ENCODE peak calls at places on chromosomes 2 and 18, in four cellular contexts. H is mammary epithelial cell, J is A549, Z is lung. P is an unnamed sample. For H3K9me3, the result is how much of the 10 kb centered on the place peaks cover.

GRCh38 chr2:231482806-231483391 is 18.6 kb upstream of the NCL start:
- DNase-seq in H (peak), J (peak), Z (peak), P (peak)

GRCh38 chr2:26165403-26165802 is 7.5 kb upstream of the GAREM2 start:
- DNase-seq in H (no peak), J (no peak), Z (no peak), P (no peak)

GRCh38 chr2:88540346-88540745 is 86.9 kb downstream of the EIF2AK3 start:
- DNase-seq in H (peak), J (peak), Z (no peak), P (no peak)

GRCh38 chr2:8334866-8335325 is 347.0 kb upstream of the ID2 start:
- DNase-seq in H (no peak), J (no peak), Z (no peak), P (no peak)

GRCh38 chr2:239220363-239220762 is 180.5 kb downstream of the HDAC4 start:
- DNase-seq in H (no peak), J (no peak), Z (no peak), P (no peak)

GRCh38 chr2:8416836-8417832 is 264.7 kb upstream of the ID2 start:
- DNase-seq in H (no peak), J (no peak), Z (no peak), P (no peak)

GRCh38 chr2:181305151-181306123 is 151.7 kb upstream of the ITGA4 start:
- DNase-seq in H (no peak), J (no peak), Z (no peak), P (no peak)

GRCh38 chr2:199738723-199739412 is 112.1 kb downstream of the FTCDNL1 start:
- DNase-seq in H (no peak), J (peak), Z (no peak), P (no peak)

GRCh38 chr2:2656046-2656715 is 325.1 kb upstream of the MYT1L start:
- DNase-seq in H (no peak), J (no peak), Z (no peak), P (peak)

GRCh38 chr2:37829616-37830385 is 95.3 kb upstream of the RMDN2 start:
- DNase-seq in H (no peak), J (no peak), Z (no peak), P (no peak)

GRCh38 chr2:129885735-129886134 is 93.7 kb upstream of the RAB6C start:
- DNase-seq in H (no peak), J (no peak), Z (no peak), P (no peak)

GRCh38 chr2:64831134-64831976 is 157.8 kb upstream of the SLC1A4 start:
- DNase-seq in H (peak), J (peak), Z (peak), P (peak)

GRCh38 chr18:46283895-46284295 is 179.7 kb downstream of the HAUS1 start:
- DNase-seq in H (no peak), J (no peak), Z (no peak), P (no peak)

GRCh38 chr18:48093104-48093503 is 162.6 kb upstream of the SMAD2 start:
- DNase-seq in H (no peak), J (no peak), Z (no peak), P (no peak)

GRCh38 chr2:28635251-28635650 is 116.4 kb upstream of the PPP1CB start:
- DNase-seq in H (no peak), J (no peak), Z (no peak), P (no peak)

GRCh38 chr2:181790716-181791649 is 100.5 kb upstream of the ITPRID2 start:
- DNase-seq in H (peak), J (peak), Z (no peak), P (no peak)

GRCh38 chr2:108971661-108972566 is 17.1 kb downstream of the EDAR start:
- DNase-seq in H (peak), J (peak), Z (no peak), P (no peak)

GRCh38 chr2:105384216-105384615 is 14.6 kb downstream of the FHL2 start:
- DNase-seq in H (no peak), J (no peak), Z (no peak), P (no peak)

GRCh38 chr18:12234451-12235190 is 19.5 kb upstream of the CIDEA start:
- DNase-seq in H (no peak), J (no peak), Z (no peak), P (no peak)

GRCh38 chr2:138373993-138374408 is 127.6 kb upstream of the SPOPL start:
- DNase-seq in H (peak), J (peak), Z (no peak), P (no peak)

GRCh38 chr2:157840568-157841156 is 35.5 kb downstream of the ACVR1 start:
- DNase-seq in H (no peak), J (no peak), Z (peak), P (peak)

GRCh38 chr2:16111838-16112210 is 171.5 kb downstream of the MYCN start:
- DNase-seq in H (no peak), J (no peak), Z (no peak), P (no peak)

GRCh38 chr2:150626934-150627336 is 139.5 kb upstream of the RND3 start:
- DNase-seq in H (no peak), J (no peak), Z (no peak), P (no peak)

GRCh38 chr2:8475349-8476045 is 206.4 kb upstream of the ID2 start:
- DNase-seq in H (no peak), J (no peak), Z (no peak), P (no peak)

GRCh38 chr2:62794791-62795190 is 89.3 kb downstream of the EHBP1 start:
- DNase-seq in H (peak), J (peak), Z (no peak), P (no peak)

DNA sequence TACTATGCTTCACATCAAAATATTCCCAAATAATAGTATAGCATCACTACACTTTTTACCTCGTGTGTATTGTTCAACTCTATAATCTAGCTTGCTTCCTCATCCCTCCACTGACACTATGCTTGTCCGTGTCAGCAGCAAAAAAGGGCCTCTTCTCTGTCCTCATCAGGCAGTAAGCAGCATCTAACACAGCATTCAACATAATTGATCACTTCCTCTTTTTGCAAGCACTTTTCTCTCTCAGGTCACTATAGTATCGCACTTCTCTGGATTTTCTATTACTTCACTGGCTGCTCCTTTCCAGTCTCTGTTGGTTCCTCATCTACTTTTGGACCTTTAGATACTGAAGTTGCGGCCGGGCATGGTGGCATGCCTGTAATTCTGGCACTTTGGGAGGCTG is 64.9 kb upstream of the ZSWIM2 start:
- DNase-seq in H (no peak), J (no peak), Z (no peak), P (no peak)
- H3K9me3 ChIP-seq in H (under half), J (under half), Z (under half), P (under half)

DNA sequence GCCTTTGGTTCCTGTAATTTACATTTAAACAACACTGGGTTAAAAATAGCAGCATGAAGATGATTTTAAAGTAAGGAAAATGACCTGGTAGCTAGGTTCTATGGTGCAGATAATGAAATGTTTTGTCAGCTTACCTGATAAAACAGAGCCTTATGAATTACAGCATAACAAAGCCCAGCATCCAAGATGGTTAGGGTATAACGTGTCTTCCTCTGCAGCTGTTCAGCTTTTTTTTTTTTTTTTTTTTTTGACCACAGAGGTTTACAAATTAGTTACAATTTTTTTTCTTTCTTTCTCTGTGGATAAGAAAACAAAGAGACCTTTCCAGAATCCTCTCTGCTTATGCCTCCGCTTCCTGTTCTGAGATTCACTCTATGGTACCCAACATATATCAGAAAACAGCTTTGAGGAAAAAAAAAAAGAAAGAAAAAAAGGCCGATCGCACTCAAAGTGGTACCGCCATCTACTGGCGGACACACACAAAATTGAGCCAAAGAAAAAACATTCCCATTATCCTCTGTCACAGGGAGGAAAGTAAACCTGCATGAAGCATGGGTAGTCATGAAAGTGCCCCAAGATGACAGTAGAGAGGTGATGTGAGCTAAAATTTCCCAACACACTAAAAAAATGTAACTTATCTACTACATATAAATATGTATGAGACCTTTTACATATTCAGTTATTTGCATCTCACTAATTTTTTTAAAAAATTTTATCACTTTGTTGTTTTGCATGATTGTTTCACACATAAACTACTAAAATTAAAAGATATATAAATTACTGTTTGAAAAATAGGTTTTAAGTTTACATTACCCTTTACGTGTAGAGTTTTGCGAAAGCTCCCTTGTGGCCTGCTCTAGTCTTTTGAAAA is at the start of gene SCN3A:
- DNase-seq in H (peak), J (peak), Z (no peak), P (peak)
- H3K4me3 ChIP-seq in H (no peak), J (no peak), Z (no peak), P (no peak)

DNA sequence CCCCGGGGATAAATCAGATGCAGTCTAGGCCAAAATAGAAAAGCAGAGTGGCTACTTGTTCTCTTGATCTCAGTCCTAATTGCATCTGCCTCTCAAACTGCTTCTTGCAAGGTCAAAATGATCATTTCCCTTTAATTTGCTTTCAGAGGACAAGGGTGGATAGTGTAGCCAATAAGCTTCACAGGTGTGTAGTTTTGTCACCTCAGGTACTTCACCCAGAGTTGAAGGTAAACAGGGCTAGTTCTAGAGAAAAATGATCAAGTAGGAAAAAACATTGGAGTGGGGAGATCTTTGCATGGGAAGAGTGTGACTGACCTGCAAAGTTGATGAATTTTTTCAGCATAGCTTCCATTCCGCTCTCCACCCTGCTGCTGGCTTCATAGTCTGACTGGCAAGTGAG is 8.7 kb downstream of the ERICH2 start:
- DNase-seq in H (no peak), J (no peak), Z (no peak), P (no peak)
- H3K27ac ChIP-seq in H (no peak), J (no peak), Z (no peak), P (no peak)

GRCh38 chr18:1806884-1807615 is 764.3 kb downstream of the METTL4 start:
- DNase-seq in H (no peak), J (no peak), Z (no peak), P (no peak)

GRCh38 chr18:1811282-1811681 is 760.0 kb downstream of the METTL4 start:
- DNase-seq in H (no peak), J (no peak), Z (no peak), P (no peak)

DNA sequence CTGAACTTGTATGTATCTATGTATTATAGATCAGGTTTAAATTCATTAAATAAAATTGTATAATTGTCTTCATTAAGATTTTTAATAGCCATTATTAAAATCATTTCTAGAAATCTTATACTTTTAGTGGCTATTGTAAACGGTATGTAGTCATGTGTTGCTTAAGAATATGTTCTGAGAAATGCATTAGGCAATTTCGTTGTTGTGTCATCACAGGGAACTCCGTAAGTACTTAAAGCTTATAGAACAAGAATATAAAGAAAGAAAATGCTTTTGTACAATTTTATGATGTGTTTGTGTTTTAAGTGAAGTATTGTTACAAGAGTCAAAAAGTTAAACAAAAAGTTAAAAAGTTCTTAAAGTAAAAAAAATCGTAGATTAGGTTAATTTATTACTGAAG is 765.8 kb downstream of the METTL4 start:
- DNase-seq in H (no peak), J (no peak), Z (no peak), P (no peak)
- H3K9me3 ChIP-seq in H (under half), J (under half), Z (under half), P (under half)

GRCh38 chr2:45013229-45014015 is 4.2 kb upstream of the SIX2 start:
- DNase-seq in H (no peak), J (no peak), Z (no peak), P (no peak)
- H3K4me3 ChIP-seq in H (no peak), J (peak), Z (no peak), P (no peak)

DNA sequence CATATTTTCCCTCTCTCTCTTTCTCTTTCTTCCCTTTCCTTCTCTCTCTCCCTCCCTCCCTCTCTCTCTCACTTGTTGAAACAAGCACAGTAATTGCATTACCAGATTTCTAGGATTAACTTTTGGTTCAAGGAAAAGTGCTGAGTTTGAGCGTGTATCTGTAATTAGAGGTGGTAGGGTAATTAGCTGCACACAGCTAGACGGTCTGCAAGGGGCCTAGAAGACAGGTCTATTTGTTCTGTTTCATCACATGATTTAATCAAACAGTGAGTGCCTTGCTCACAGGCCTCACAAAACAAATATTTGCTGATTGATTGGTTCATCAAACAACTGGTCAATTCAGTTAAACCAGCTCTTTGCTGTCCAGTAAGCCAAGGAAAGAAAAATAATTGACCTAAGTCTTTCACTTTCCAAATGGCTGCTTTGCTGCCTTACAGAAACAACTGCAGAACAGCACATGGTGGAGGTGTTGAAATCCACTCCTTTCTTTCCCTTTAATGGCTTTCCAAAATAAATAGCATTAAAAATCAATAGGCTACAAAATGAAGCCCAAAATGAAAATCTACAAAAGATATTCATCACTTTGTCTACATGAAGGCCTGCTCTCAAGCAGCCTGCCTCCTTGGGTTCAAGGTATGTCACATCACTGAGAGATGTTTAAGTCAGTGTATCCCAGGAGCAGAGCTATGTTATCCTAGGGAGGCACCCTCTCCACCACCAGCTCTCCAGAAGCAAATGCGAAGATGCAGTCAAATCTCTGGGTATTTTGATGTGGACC is 264.3 kb upstream of the SIX2 start:
- DNase-seq in H (no peak), J (no peak), Z (no peak), P (no peak)
- H3K27ac ChIP-seq in H (no peak), J (no peak), Z (no peak), P (no peak)

GRCh38 chr2:183803596-183803995 is 679.4 kb downstream of the NUP35 start:
- DNase-seq in H (no peak), J (no peak), Z (no peak), P (no peak)

GRCh38 chr2:183799761-183800160 is 675.5 kb downstream of the NUP35 start:
- DNase-seq in H (no peak), J (no peak), Z (no peak), P (no peak)
- H3K9me3 ChIP-seq in H (under half), J (under half), Z (under half), P (under half)